ENCODE peak calls at places on chromosomes 16 and 17, in seven cellular contexts. One of them, this sample, is unnamed.

GRCh38 chr16:86619263-86619935 is 41.0 kb downstream of the FOXL1 start:
- DNase-seq in left colon: no peak
- DNase-seq in activated CD4-positive, alpha-beta T cell treated with anti-CD3 and anti-CD28 coated beads, Interleukin-2, amount 50 U/mL, for 1 hour: no peak
- DNase-seq in activated CD4-positive, alpha-beta memory T cell treated with anti-CD3 and anti-CD28 coated beads, Interleukin-2, amount 10 ng/mL, durations not matched to agents 7 days and 5 days: no peak
- DNase-seq in OCI-LY7: no peak
- DNase-seq in activated T-helper 1 cell treated with anti-CD3 and anti-CD28 coated beads, Interleukin-12 subunit alpha, Interleukin-12 subunit beta, Interleukin-2, Interleukin-4 antibody, amounts not matched to agents 30 ng/mL and 10 ng/mL and 1 ng/mL, durations not matched to agents 14 hours and 24 hours and 36 hours: no peak
- DNase-seq in NCI-H1092 treated with DMSO at 0.1 percent for 48 hours: no peak
- DNase-seq in this sample: peak

GRCh38 chr17:1481736-1482135 is 10.8 kb downstream of the MYO1C start:
- DNase-seq in left colon: no peak
- DNase-seq in activated CD4-positive, alpha-beta T cell treated with anti-CD3 and anti-CD28 coated beads, Interleukin-2, amount 50 U/mL, for 1 hour: no peak
- DNase-seq in activated CD4-positive, alpha-beta memory T cell treated with anti-CD3 and anti-CD28 coated beads, Interleukin-2, amount 10 ng/mL, durations not matched to agents 7 days and 5 days: no peak
- DNase-seq in OCI-LY7: no peak
- DNase-seq in activated T-helper 1 cell treated with anti-CD3 and anti-CD28 coated beads, Interleukin-12 subunit alpha, Interleukin-12 subunit beta, Interleukin-2, Interleukin-4 antibody, amounts not matched to agents 30 ng/mL and 10 ng/mL and 1 ng/mL, durations not matched to agents 14 hours and 24 hours and 36 hours: no peak
- DNase-seq in NCI-H1092 treated with DMSO at 0.1 percent for 48 hours: no peak
- DNase-seq in this sample: no peak

GRCh38 chr17:72587773-72588511 is 467.1 kb downstream of the SOX9 start:
- DNase-seq in left colon: peak
- DNase-seq in activated CD4-positive, alpha-beta T cell treated with anti-CD3 and anti-CD28 coated beads, Interleukin-2, amount 50 U/mL, for 1 hour: no peak
- DNase-seq in activated CD4-positive, alpha-beta memory T cell treated with anti-CD3 and anti-CD28 coated beads, Interleukin-2, amount 10 ng/mL, durations not matched to agents 7 days and 5 days: peak
- DNase-seq in OCI-LY7: peak
- DNase-seq in activated T-helper 1 cell treated with anti-CD3 and anti-CD28 coated beads, Interleukin-12 subunit alpha, Interleukin-12 subunit beta, Interleukin-2, Interleukin-4 antibody, amounts not matched to agents 30 ng/mL and 10 ng/mL and 1 ng/mL, durations not matched to agents 14 hours and 24 hours and 36 hours: peak
- DNase-seq in NCI-H1092 treated with DMSO at 0.1 percent for 48 hours: peak
- DNase-seq in this sample: peak

GRCh38 chr17:74921045-74921681 is 1.9 kb downstream of the USH1G start:
- DNase-seq in left colon: no peak
- DNase-seq in activated CD4-positive, alpha-beta T cell treated with anti-CD3 and anti-CD28 coated beads, Interleukin-2, amount 50 U/mL, for 1 hour: no peak
- DNase-seq in activated CD4-positive, alpha-beta memory T cell treated with anti-CD3 and anti-CD28 coated beads, Interleukin-2, amount 10 ng/mL, durations not matched to agents 7 days and 5 days: no peak
- DNase-seq in OCI-LY7: no peak
- DNase-seq in activated T-helper 1 cell treated with anti-CD3 and anti-CD28 coated beads, Interleukin-12 subunit alpha, Interleukin-12 subunit beta, Interleukin-2, Interleukin-4 antibody, amounts not matched to agents 30 ng/mL and 10 ng/mL and 1 ng/mL, durations not matched to agents 14 hours and 24 hours and 36 hours: no peak
- DNase-seq in NCI-H1092 treated with DMSO at 0.1 percent for 48 hours: no peak
- DNase-seq in this sample: no peak

GRCh38 chr16:80824623-80825364 is 20.4 kb upstream of the CDYL2 start:
- DNase-seq in left colon: no peak
- DNase-seq in activated CD4-positive, alpha-beta T cell treated with anti-CD3 and anti-CD28 coated beads, Interleukin-2, amount 50 U/mL, for 1 hour: peak
- DNase-seq in activated CD4-positive, alpha-beta memory T cell treated with anti-CD3 and anti-CD28 coated beads, Interleukin-2, amount 10 ng/mL, durations not matched to agents 7 days and 5 days: peak
- DNase-seq in OCI-LY7: peak
- DNase-seq in activated T-helper 1 cell treated with anti-CD3 and anti-CD28 coated beads, Interleukin-12 subunit alpha, Interleukin-12 subunit beta, Interleukin-2, Interleukin-4 antibody, amounts not matched to agents 30 ng/mL and 10 ng/mL and 1 ng/mL, durations not matched to agents 14 hours and 24 hours and 36 hours: no peak
- DNase-seq in NCI-H1092 treated with DMSO at 0.1 percent for 48 hours: peak
- DNase-seq in this sample: peak

GRCh38 chr17:80053102-80053501 is 16.7 kb downstream of the CCDC40 start:
- DNase-seq in left colon: no peak
- DNase-seq in activated CD4-positive, alpha-beta T cell treated with anti-CD3 and anti-CD28 coated beads, Interleukin-2, amount 50 U/mL, for 1 hour: no peak
- DNase-seq in activated CD4-positive, alpha-beta memory T cell treated with anti-CD3 and anti-CD28 coated beads, Interleukin-2, amount 10 ng/mL, durations not matched to agents 7 days and 5 days: no peak
- DNase-seq in OCI-LY7: no peak
- DNase-seq in activated T-helper 1 cell treated with anti-CD3 and anti-CD28 coated beads, Interleukin-12 subunit alpha, Interleukin-12 subunit beta, Interleukin-2, Interleukin-4 antibody, amounts not matched to agents 30 ng/mL and 10 ng/mL and 1 ng/mL, durations not matched to agents 14 hours and 24 hours and 36 hours: no peak
- DNase-seq in NCI-H1092 treated with DMSO at 0.1 percent for 48 hours: no peak
- DNase-seq in this sample: no peak

GRCh38 chr17:71024172-71024571 is 854.8 kb downstream of the KCNJ2 start:
- DNase-seq in left colon: no peak
- DNase-seq in activated CD4-positive, alpha-beta T cell treated with anti-CD3 and anti-CD28 coated beads, Interleukin-2, amount 50 U/mL, for 1 hour: no peak
- DNase-seq in activated CD4-positive, alpha-beta memory T cell treated with anti-CD3 and anti-CD28 coated beads, Interleukin-2, amount 10 ng/mL, durations not matched to agents 7 days and 5 days: no peak
- DNase-seq in OCI-LY7: no peak
- DNase-seq in activated T-helper 1 cell treated with anti-CD3 and anti-CD28 coated beads, Interleukin-12 subunit alpha, Interleukin-12 subunit beta, Interleukin-2, Interleukin-4 antibody, amounts not matched to agents 30 ng/mL and 10 ng/mL and 1 ng/mL, durations not matched to agents 14 hours and 24 hours and 36 hours: no peak
- DNase-seq in NCI-H1092 treated with DMSO at 0.1 percent for 48 hours: peak
- DNase-seq in this sample: no peak

GRCh38 chr17:17742133-17742621 is 60.9 kb downstream of the RAI1 start:
- DNase-seq in left colon: no peak
- DNase-seq in activated CD4-positive, alpha-beta T cell treated with anti-CD3 and anti-CD28 coated beads, Interleukin-2, amount 50 U/mL, for 1 hour: no peak
- DNase-seq in activated CD4-positive, alpha-beta memory T cell treated with anti-CD3 and anti-CD28 coated beads, Interleukin-2, amount 10 ng/mL, durations not matched to agents 7 days and 5 days: no peak
- DNase-seq in OCI-LY7: no peak
- DNase-seq in activated T-helper 1 cell treated with anti-CD3 and anti-CD28 coated beads, Interleukin-12 subunit alpha, Interleukin-12 subunit beta, Interleukin-2, Interleukin-4 antibody, amounts not matched to agents 30 ng/mL and 10 ng/mL and 1 ng/mL, durations not matched to agents 14 hours and 24 hours and 36 hours: no peak
- DNase-seq in NCI-H1092 treated with DMSO at 0.1 percent for 48 hours: no peak
- DNase-seq in this sample: no peak

GRCh38 chr17:37605081-37605480 is 4.1 kb downstream of the SYNRG start:
- DNase-seq in left colon: no peak
- DNase-seq in activated CD4-positive, alpha-beta T cell treated with anti-CD3 and anti-CD28 coated beads, Interleukin-2, amount 50 U/mL, for 1 hour: no peak
- DNase-seq in activated CD4-positive, alpha-beta memory T cell treated with anti-CD3 and anti-CD28 coated beads, Interleukin-2, amount 10 ng/mL, durations not matched to agents 7 days and 5 days: no peak
- DNase-seq in OCI-LY7: no peak
- DNase-seq in activated T-helper 1 cell treated with anti-CD3 and anti-CD28 coated beads, Interleukin-12 subunit alpha, Interleukin-12 subunit beta, Interleukin-2, Interleukin-4 antibody, amounts not matched to agents 30 ng/mL and 10 ng/mL and 1 ng/mL, durations not matched to agents 14 hours and 24 hours and 36 hours: no peak
- DNase-seq in NCI-H1092 treated with DMSO at 0.1 percent for 48 hours: no peak
- DNase-seq in this sample: no peak

GRCh38 chr17:80379348-80379747 is 35.6 kb upstream of the ENDOV start:
- DNase-seq in left colon: no peak
- DNase-seq in activated CD4-positive, alpha-beta T cell treated with anti-CD3 and anti-CD28 coated beads, Interleukin-2, amount 50 U/mL, for 1 hour: no peak
- DNase-seq in activated CD4-positive, alpha-beta memory T cell treated with anti-CD3 and anti-CD28 coated beads, Interleukin-2, amount 10 ng/mL, durations not matched to agents 7 days and 5 days: no peak
- DNase-seq in OCI-LY7: no peak
- DNase-seq in activated T-helper 1 cell treated with anti-CD3 and anti-CD28 coated beads, Interleukin-12 subunit alpha, Interleukin-12 subunit beta, Interleukin-2, Interleukin-4 antibody, amounts not matched to agents 30 ng/mL and 10 ng/mL and 1 ng/mL, durations not matched to agents 14 hours and 24 hours and 36 hours: no peak
- DNase-seq in NCI-H1092 treated with DMSO at 0.1 percent for 48 hours: no peak
- DNase-seq in this sample: no peak

GRCh38 chr17:81466564-81467472 is 45.8 kb downstream of the ACTG1 start:
- DNase-seq in left colon: no peak
- DNase-seq in activated CD4-positive, alpha-beta T cell treated with anti-CD3 and anti-CD28 coated beads, Interleukin-2, amount 50 U/mL, for 1 hour: no peak
- DNase-seq in activated CD4-positive, alpha-beta memory T cell treated with anti-CD3 and anti-CD28 coated beads, Interleukin-2, amount 10 ng/mL, durations not matched to agents 7 days and 5 days: no peak
- DNase-seq in OCI-LY7: no peak
- DNase-seq in activated T-helper 1 cell treated with anti-CD3 and anti-CD28 coated beads, Interleukin-12 subunit alpha, Interleukin-12 subunit beta, Interleukin-2, Interleukin-4 antibody, amounts not matched to agents 30 ng/mL and 10 ng/mL and 1 ng/mL, durations not matched to agents 14 hours and 24 hours and 36 hours: no peak
- DNase-seq in NCI-H1092 treated with DMSO at 0.1 percent for 48 hours: no peak
- DNase-seq in this sample: no peak

GRCh38 chr17:74690409-74690825 is 22.3 kb downstream of the CD300LF start:
- DNase-seq in left colon: no peak
- DNase-seq in activated CD4-positive, alpha-beta T cell treated with anti-CD3 and anti-CD28 coated beads, Interleukin-2, amount 50 U/mL, for 1 hour: no peak
- DNase-seq in activated CD4-positive, alpha-beta memory T cell treated with anti-CD3 and anti-CD28 coated beads, Interleukin-2, amount 10 ng/mL, durations not matched to agents 7 days and 5 days: no peak
- DNase-seq in OCI-LY7: peak
- DNase-seq in activated T-helper 1 cell treated with anti-CD3 and anti-CD28 coated beads, Interleukin-12 subunit alpha, Interleukin-12 subunit beta, Interleukin-2, Interleukin-4 antibody, amounts not matched to agents 30 ng/mL and 10 ng/mL and 1 ng/mL, durations not matched to agents 14 hours and 24 hours and 36 hours: no peak
- DNase-seq in NCI-H1092 treated with DMSO at 0.1 percent for 48 hours: no peak
- DNase-seq in this sample: no peak

GRCh38 chr16:4123617-4124300 is 7.5 kb upstream of the ADCY9 start:
- DNase-seq in left colon: no peak
- DNase-seq in activated CD4-positive, alpha-beta T cell treated with anti-CD3 and anti-CD28 coated beads, Interleukin-2, amount 50 U/mL, for 1 hour: no peak
- DNase-seq in activated CD4-positive, alpha-beta memory T cell treated with anti-CD3 and anti-CD28 coated beads, Interleukin-2, amount 10 ng/mL, durations not matched to agents 7 days and 5 days: no peak
- DNase-seq in OCI-LY7: no peak
- DNase-seq in activated T-helper 1 cell treated with anti-CD3 and anti-CD28 coated beads, Interleukin-12 subunit alpha, Interleukin-12 subunit beta, Interleukin-2, Interleukin-4 antibody, amounts not matched to agents 30 ng/mL and 10 ng/mL and 1 ng/mL, durations not matched to agents 14 hours and 24 hours and 36 hours: no peak
- DNase-seq in NCI-H1092 treated with DMSO at 0.1 percent for 48 hours: no peak
- DNase-seq in this sample: no peak

GRCh38 chr16:82384017-82384416 is 214.0 kb upstream of the MPHOSPH6 start:
- DNase-seq in left colon: no peak
- DNase-seq in activated CD4-positive, alpha-beta T cell treated with anti-CD3 and anti-CD28 coated beads, Interleukin-2, amount 50 U/mL, for 1 hour: no peak
- DNase-seq in activated CD4-positive, alpha-beta memory T cell treated with anti-CD3 and anti-CD28 coated beads, Interleukin-2, amount 10 ng/mL, durations not matched to agents 7 days and 5 days: no peak
- DNase-seq in OCI-LY7: no peak
- DNase-seq in activated T-helper 1 cell treated with anti-CD3 and anti-CD28 coated beads, Interleukin-12 subunit alpha, Interleukin-12 subunit beta, Interleukin-2, Interleukin-4 antibody, amounts not matched to agents 30 ng/mL and 10 ng/mL and 1 ng/mL, durations not matched to agents 14 hours and 24 hours and 36 hours: no peak
- DNase-seq in NCI-H1092 treated with DMSO at 0.1 percent for 48 hours: no peak
- DNase-seq in this sample: no peak

GRCh38 chr16:87657621-87658192 is 55.4 kb downstream of the JPH3 start:
- DNase-seq in left colon: no peak
- DNase-seq in activated CD4-positive, alpha-beta T cell treated with anti-CD3 and anti-CD28 coated beads, Interleukin-2, amount 50 U/mL, for 1 hour: no peak
- DNase-seq in activated CD4-positive, alpha-beta memory T cell treated with anti-CD3 and anti-CD28 coated beads, Interleukin-2, amount 10 ng/mL, durations not matched to agents 7 days and 5 days: peak
- DNase-seq in OCI-LY7: peak
- DNase-seq in activated T-helper 1 cell treated with anti-CD3 and anti-CD28 coated beads, Interleukin-12 subunit alpha, Interleukin-12 subunit beta, Interleukin-2, Interleukin-4 antibody, amounts not matched to agents 30 ng/mL and 10 ng/mL and 1 ng/mL, durations not matched to agents 14 hours and 24 hours and 36 hours: no peak
- DNase-seq in NCI-H1092 treated with DMSO at 0.1 percent for 48 hours: no peak
- DNase-seq in this sample: no peak

GRCh38 chr16:54689072-54689471 is 241.6 kb upstream of the IRX5 start:
- DNase-seq in left colon: no peak
- DNase-seq in activated CD4-positive, alpha-beta T cell treated with anti-CD3 and anti-CD28 coated beads, Interleukin-2, amount 50 U/mL, for 1 hour: no peak
- DNase-seq in activated CD4-positive, alpha-beta memory T cell treated with anti-CD3 and anti-CD28 coated beads, Interleukin-2, amount 10 ng/mL, durations not matched to agents 7 days and 5 days: no peak
- DNase-seq in OCI-LY7: no peak
- DNase-seq in activated T-helper 1 cell treated with anti-CD3 and anti-CD28 coated beads, Interleukin-12 subunit alpha, Interleukin-12 subunit beta, Interleukin-2, Interleukin-4 antibody, amounts not matched to agents 30 ng/mL and 10 ng/mL and 1 ng/mL, durations not matched to agents 14 hours and 24 hours and 36 hours: no peak
- DNase-seq in NCI-H1092 treated with DMSO at 0.1 percent for 48 hours: no peak
- DNase-seq in this sample: no peak

GRCh38 chr17:50841949-50842354 is 6.6 kb downstream of the WFIKKN2 start:
- DNase-seq in left colon: peak
- DNase-seq in activated CD4-positive, alpha-beta T cell treated with anti-CD3 and anti-CD28 coated beads, Interleukin-2, amount 50 U/mL, for 1 hour: peak
- DNase-seq in activated CD4-positive, alpha-beta memory T cell treated with anti-CD3 and anti-CD28 coated beads, Interleukin-2, amount 10 ng/mL, durations not matched to agents 7 days and 5 days: peak
- DNase-seq in OCI-LY7: peak
- DNase-seq in activated T-helper 1 cell treated with anti-CD3 and anti-CD28 coated beads, Interleukin-12 subunit alpha, Interleukin-12 subunit beta, Interleukin-2, Interleukin-4 antibody, amounts not matched to agents 30 ng/mL and 10 ng/mL and 1 ng/mL, durations not matched to agents 14 hours and 24 hours and 36 hours: no peak
- DNase-seq in NCI-H1092 treated with DMSO at 0.1 percent for 48 hours: peak
- DNase-seq in this sample: peak

GRCh38 chr16:14405611-14406537 is 224.2 kb downstream of the PARN start:
- DNase-seq in left colon: peak
- DNase-seq in activated CD4-positive, alpha-beta T cell treated with anti-CD3 and anti-CD28 coated beads, Interleukin-2, amount 50 U/mL, for 1 hour: no peak
- DNase-seq in activated CD4-positive, alpha-beta memory T cell treated with anti-CD3 and anti-CD28 coated beads, Interleukin-2, amount 10 ng/mL, durations not matched to agents 7 days and 5 days: peak
- DNase-seq in OCI-LY7: peak
- DNase-seq in activated T-helper 1 cell treated with anti-CD3 and anti-CD28 coated beads, Interleukin-12 subunit alpha, Interleukin-12 subunit beta, Interleukin-2, Interleukin-4 antibody, amounts not matched to agents 30 ng/mL and 10 ng/mL and 1 ng/mL, durations not matched to agents 14 hours and 24 hours and 36 hours: no peak
- DNase-seq in NCI-H1092 treated with DMSO at 0.1 percent for 48 hours: no peak
- DNase-seq in this sample: no peak

GRCh38 chr17:6279659-6280058 is 155.3 kb downstream of the AIPL1 start:
- DNase-seq in left colon: peak
- DNase-seq in activated CD4-positive, alpha-beta T cell treated with anti-CD3 and anti-CD28 coated beads, Interleukin-2, amount 50 U/mL, for 1 hour: no peak
- DNase-seq in activated CD4-positive, alpha-beta memory T cell treated with anti-CD3 and anti-CD28 coated beads, Interleukin-2, amount 10 ng/mL, durations not matched to agents 7 days and 5 days: no peak
- DNase-seq in OCI-LY7: peak
- DNase-seq in activated T-helper 1 cell treated with anti-CD3 and anti-CD28 coated beads, Interleukin-12 subunit alpha, Interleukin-12 subunit beta, Interleukin-2, Interleukin-4 antibody, amounts not matched to agents 30 ng/mL and 10 ng/mL and 1 ng/mL, durations not matched to agents 14 hours and 24 hours and 36 hours: no peak
- DNase-seq in NCI-H1092 treated with DMSO at 0.1 percent for 48 hours: peak
- DNase-seq in this sample: peak

GRCh38 chr16:1037934-1038257 is 34.7 kb upstream of the SSTR5 start:
- DNase-seq in left colon: no peak
- DNase-seq in activated CD4-positive, alpha-beta T cell treated with anti-CD3 and anti-CD28 coated beads, Interleukin-2, amount 50 U/mL, for 1 hour: no peak
- DNase-seq in activated CD4-positive, alpha-beta memory T cell treated with anti-CD3 and anti-CD28 coated beads, Interleukin-2, amount 10 ng/mL, durations not matched to agents 7 days and 5 days: no peak
- DNase-seq in OCI-LY7: no peak
- DNase-seq in activated T-helper 1 cell treated with anti-CD3 and anti-CD28 coated beads, Interleukin-12 subunit alpha, Interleukin-12 subunit beta, Interleukin-2, Interleukin-4 antibody, amounts not matched to agents 30 ng/mL and 10 ng/mL and 1 ng/mL, durations not matched to agents 14 hours and 24 hours and 36 hours: no peak
- DNase-seq in NCI-H1092 treated with DMSO at 0.1 percent for 48 hours: no peak
- DNase-seq in this sample: no peak

GRCh38 chr17:71460943-71461342 is 659.9 kb upstream of the SOX9 start:
- DNase-seq in left colon: no peak
- DNase-seq in activated CD4-positive, alpha-beta T cell treated with anti-CD3 and anti-CD28 coated beads, Interleukin-2, amount 50 U/mL, for 1 hour: no peak
- DNase-seq in activated CD4-positive, alpha-beta memory T cell treated with anti-CD3 and anti-CD28 coated beads, Interleukin-2, amount 10 ng/mL, durations not matched to agents 7 days and 5 days: no peak
- DNase-seq in OCI-LY7: peak
- DNase-seq in activated T-helper 1 cell treated with anti-CD3 and anti-CD28 coated beads, Interleukin-12 subunit alpha, Interleukin-12 subunit beta, Interleukin-2, Interleukin-4 antibody, amounts not matched to agents 30 ng/mL and 10 ng/mL and 1 ng/mL, durations not matched to agents 14 hours and 24 hours and 36 hours: no peak
- DNase-seq in NCI-H1092 treated with DMSO at 0.1 percent for 48 hours: peak
- DNase-seq in this sample: no peak

GRCh38 chr17:29584452-29585079 is 4.9 kb downstream of the GIT1 start:
- DNase-seq in left colon: no peak
- DNase-seq in activated CD4-positive, alpha-beta T cell treated with anti-CD3 and anti-CD28 coated beads, Interleukin-2, amount 50 U/mL, for 1 hour: no peak
- DNase-seq in activated CD4-positive, alpha-beta memory T cell treated with anti-CD3 and anti-CD28 coated beads, Interleukin-2, amount 10 ng/mL, durations not matched to agents 7 days and 5 days: no peak
- DNase-seq in OCI-LY7: peak
- DNase-seq in activated T-helper 1 cell treated with anti-CD3 and anti-CD28 coated beads, Interleukin-12 subunit alpha, Interleukin-12 subunit beta, Interleukin-2, Interleukin-4 antibody, amounts not matched to agents 30 ng/mL and 10 ng/mL and 1 ng/mL, durations not matched to agents 14 hours and 24 hours and 36 hours: no peak
- DNase-seq in NCI-H1092 treated with DMSO at 0.1 percent for 48 hours: no peak
- DNase-seq in this sample: no peak

This sample was measured in DMS79 treated with DMSO at 0.1 percent for 48 hours.